ENCODE peak calls at places on chromosomes 1 and 21, in four cellular contexts. E is NCI-H2029, R is NCI-H1694, O is HuH-7.5. I is an unnamed sample.

GRCh38 chr1:24003331-24003972 is 23.3 kb upstream of the SRSF10 start:
- DNase-seq in R (no peak), O (peak; percentile 43), E (peak; percentile 34), I (peak; percentile 86)

GRCh38 chr1:226821719-226822085 is 48.7 kb upstream of the PSEN2 start:
- DNase-seq in E (no peak), O (no peak), R (no peak), I (no peak)

GRCh38 chr1:162840256-162840839 is 20.6 kb downstream of the CCDC190 start:
- DNase-seq in R (no peak), E (no peak), O (no peak), I (no peak)

GRCh38 chr21:37565530-37566223 is 199.1 kb downstream of the DYRK1A start:
- DNase-seq in R (no peak), O (no peak), E (no peak), I (peak; percentile 90)

GRCh38 chr1:241612533-241613505 is 27.4 kb downstream of the CHML start:
- DNase-seq in R (no peak), O (no peak), E (no peak), I (no peak)

GRCh38 chr1:63448741-63449140 is 74.3 kb downstream of the ITGB3BP start:
- DNase-seq in O (no peak), E (no peak), R (no peak), I (no peak)

GRCh38 chr1:183711165-183711678 is 58.1 kb upstream of the APOBEC4 start:
- DNase-seq in E (no peak), R (no peak), O (no peak), I (no peak)

GRCh38 chr1:39981957-39982356 is 27.0 kb downstream of the MFSD2A start:
- DNase-seq in O (no peak), R (no peak), E (no peak), I (no peak)

GRCh38 chr1:11777653-11778322 is 15.8 kb downstream of the C1orf167 start:
- DNase-seq in R (no peak), O (no peak), E (no peak), I (no peak)

GRCh38 chr1:29803486-29803885 is 567.2 kb downstream of the PTPRU start:
- DNase-seq in O (no peak), R (no peak), E (no peak), I (no peak)